ENCODE peak calls at places on chromosomes 3 and 15, in four cellular contexts. H is K562, M is HepG2, R is H1. I is an unnamed sample.

GRCh38 chr3:18389108-18389733 is 35.9 kb downstream of the SATB1 start:
- DNase-seq in H (peak; percentile 16), M (peak; percentile 3), R (no peak), I (peak; percentile 7)

GRCh38 chr3:47250309-47251060 is 32.1 kb downstream of the KIF9 start:
- DNase-seq in H (peak; percentile 82), M (peak; percentile 60), R (no peak), I (peak; percentile 41)

GRCh38 chr15:74937226-74937601 is 659 bp downstream of the COX5A start:
- DNase-seq in H (no peak), M (no peak), R (no peak), I (no peak)

GRCh38 chr15:45132844-45133560 is 3.2 kb downstream of the DUOX1 start:
- DNase-seq in H (no peak), M (no peak), R (no peak), I (no peak)

GRCh38 chr15:67914537-67915373 is 74.9 kb upstream of the RNU6-1 start:
- DNase-seq in H (peak; percentile 59), M (peak; percentile 65), R (peak; percentile 47), I (no peak)

GRCh38 chr3:107997666-107998065 is 93.2 kb downstream of the CD47 start:
- DNase-seq in H (no peak), M (no peak), R (no peak), I (no peak)

GRCh38 chr3:14477311-14477935 is 62.7 kb downstream of the GRIP2 start:
- DNase-seq in H (no peak), M (no peak), R (no peak), I (no peak)

GRCh38 chr3:50124363-50125226 is 30.5 kb upstream of the SEMA3F start:
- DNase-seq in H (no peak), M (no peak), R (peak; percentile 68), I (no peak)

GRCh38 chr3:160649596-160649995 is 27.4 kb upstream of the ARL14 start:
- DNase-seq in H (no peak), M (no peak), R (no peak), I (no peak)

GRCh38 chr3:16357191-16357590 is 92.2 kb downstream of the OXNAD1 start:
- DNase-seq in H (no peak), M (no peak), R (no peak), I (no peak)

GRCh38 chr3:170178631-170179030 is 2.9 kb downstream of the PHC3 start:
- DNase-seq in H (no peak), M (no peak), R (no peak), I (no peak)

GRCh38 chr3:112131111-112131510 is 1.9 kb downstream of the GCSAM start:
- DNase-seq in H (no peak), M (no peak), R (no peak), I (no peak)

GRCh38 chr15:90266061-90266431 is 574 bp downstream of the NGRN start:
- DNase-seq in H (peak; percentile 48), M (no peak), R (peak; percentile 70), I (peak; percentile 16)

GRCh38 chr3:148631124-148631903 is 66.4 kb upstream of the AGTR1 start:
- DNase-seq in H (no peak), M (peak; percentile 61), R (no peak), I (no peak)

GRCh38 chr15:66498501-66499386 is 1.2 kb upstream of the SNAPC5 start:
- DNase-seq in H (no peak), M (peak; percentile 15), R (no peak), I (no peak)
- TF ChIP-seq FOSL1 in H (no peak), M (no peak), R (no peak), I (no peak)

DNA sequence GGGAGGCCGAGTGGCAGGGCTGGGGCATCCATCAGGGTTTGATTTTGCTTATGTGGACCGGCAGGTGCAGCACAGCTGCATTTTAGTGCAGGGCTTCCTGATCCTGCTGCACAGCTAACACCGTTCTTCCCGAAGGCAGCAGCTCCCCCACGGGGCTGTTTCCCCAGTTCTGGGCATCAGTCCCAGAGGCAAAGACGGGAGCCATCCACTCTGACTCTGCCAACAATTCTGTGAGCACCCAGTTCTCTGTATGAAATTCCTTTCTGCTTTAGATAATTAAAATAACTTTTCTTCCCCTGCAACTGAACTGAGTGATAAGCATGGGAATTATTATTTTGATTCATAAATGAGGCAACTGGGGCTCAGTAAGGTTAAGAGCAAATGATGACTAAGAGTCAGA is 262.9 kb upstream of the ATP10A start:
- DNase-seq in H (no peak), M (no peak), R (no peak), I (no peak)
- TF ChIP-seq FOSL1 in H (no peak), M (no peak), R (no peak), I (no peak)

DNA sequence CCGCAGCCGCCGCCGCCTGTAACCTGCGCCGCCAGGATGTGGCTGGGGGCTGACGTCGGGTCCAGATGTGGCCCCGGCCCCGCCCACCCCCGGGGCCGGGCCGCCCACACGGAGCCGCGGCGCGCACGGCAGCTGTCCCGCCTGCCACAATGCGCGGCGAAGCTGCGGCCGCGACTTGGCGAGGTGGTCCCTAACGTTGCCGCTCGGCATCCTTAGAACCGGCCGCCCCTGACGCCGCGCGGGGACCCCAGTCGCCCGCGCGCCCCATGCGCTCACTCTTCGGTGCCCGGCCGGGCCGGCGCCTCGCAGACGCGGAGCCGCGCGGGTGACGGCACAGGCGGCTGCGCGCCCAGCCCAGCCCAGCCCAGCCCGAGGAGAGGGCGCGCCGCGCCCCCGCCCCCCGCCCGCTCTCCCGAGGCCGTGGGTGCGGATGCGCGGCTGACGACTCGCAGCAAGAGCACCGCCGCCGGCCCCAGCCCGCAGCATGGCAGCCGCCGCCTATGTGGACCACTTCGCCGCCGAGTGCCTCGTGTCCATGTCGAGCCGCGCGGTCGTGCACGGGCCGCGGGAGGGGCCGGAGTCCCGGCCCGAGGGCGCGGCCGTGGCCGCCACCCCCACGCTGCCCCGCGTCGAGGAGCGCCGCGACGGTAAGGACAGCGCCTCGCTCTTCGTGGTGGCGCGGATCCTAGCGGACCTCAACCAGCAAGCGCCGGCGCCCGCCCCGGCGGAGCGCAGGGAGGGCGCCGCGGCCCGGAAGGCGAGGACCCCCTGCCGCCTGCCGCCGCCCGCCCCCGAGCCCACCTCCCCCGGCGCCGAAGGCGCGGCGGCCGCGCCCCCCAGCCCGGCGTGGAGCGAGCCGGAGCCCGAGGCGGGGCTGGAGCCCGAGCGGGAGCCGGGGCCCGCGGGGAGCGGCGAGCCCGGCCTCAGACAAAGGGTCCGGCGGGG is at the start of gene KLF13:
- DNase-seq in H (peak; percentile 55), M (no peak), R (no peak), I (no peak)
- TF ChIP-seq FOSL1 in H (no peak), M (no peak), R (no peak), I (no peak)

GRCh38 chr15:33956397-33956796 is 11.9 kb upstream of the CHRM5 start:
- DNase-seq in H (no peak), M (no peak), R (no peak), I (no peak)

GRCh38 chr15:33960160-33960559 is 8.1 kb upstream of the CHRM5 start:
- DNase-seq in H (no peak), M (no peak), R (no peak), I (no peak)

GRCh38 chr15:33955945-33956344 is 12.4 kb upstream of the CHRM5 start:
- DNase-seq in H (peak; percentile 30), M (no peak), R (no peak), I (no peak)
- TF ChIP-seq FOSL1 in H (no peak), M (no peak), R (no peak), I (no peak)

GRCh38 chr3:37859908-37860199 is 1.8 kb upstream of the CTDSPL start:
- DNase-seq in H (no peak), M (no peak), R (no peak), I (no peak)
- TF ChIP-seq FOSL1 in H (no peak), M (no peak), R (no peak), I (no peak)

GRCh38 chr3:129415378-129415777 is 13.1 kb downstream of the EFCAB12 start:
- DNase-seq in H (no peak), M (no peak), R (no peak), I (no peak)

GRCh38 chr3:129410971-129411370 is 17.5 kb downstream of the EFCAB12 start:
- DNase-seq in H (no peak), M (no peak), R (no peak), I (no peak)

GRCh38 chr3:129413687-129414506 is 14.5 kb downstream of the EFCAB12 start:
- DNase-seq in H (peak; percentile 65), M (peak; percentile 91), R (no peak), I (no peak)

GRCh38 chr3:129409541-129409940 is 18.9 kb downstream of the EFCAB12 start:
- DNase-seq in H (no peak), M (no peak), R (no peak), I (no peak)

GRCh38 chr3:129412542-129413198 is 15.8 kb downstream of the EFCAB12 start:
- DNase-seq in H (no peak), M (no peak), R (no peak), I (no peak)
- TF ChIP-seq FOSL1 in H (no peak), M (no peak), R (no peak), I (no peak)

GRCh38 chr3:100072328-100073048 is 41.8 kb downstream of the FILIP1L start:
- DNase-seq in H (no peak), M (no peak), R (no peak), I (no peak)
- TF ChIP-seq FOSL1 in H (no peak), M (no peak), R (no peak), I (no peak)

I was measured in HCT116.